ENCODE peak calls at places on chromosomes 11 and 22, in six cellular contexts. One of them, this sample, is unnamed.

GRCh38 chr11:16002942-16003341 is 353.4 kb downstream of the SOX6 start:
- DNase-seq in H1: no peak
- DNase-seq in mesenchymal stem cell: no peak
- DNase-seq in H9: no peak
- DNase-seq in trophoblast cell: no peak
- DNase-seq in IMR-90: no peak
- DNase-seq in this sample: no peak

GRCh38 chr11:113506461-113506860 is 31.3 kb upstream of the DRD2 start:
- DNase-seq in IMR-90: no peak
- DNase-seq in trophoblast cell: no peak
- DNase-seq in mesenchymal stem cell: no peak
- DNase-seq in H9: no peak
- DNase-seq in H1: no peak
- DNase-seq in this sample: no peak

GRCh38 chr11:406796-407650 is 7.8 kb downstream of the SIGIRR start:
- DNase-seq in H9: peak
- DNase-seq in H1: peak
- DNase-seq in mesenchymal stem cell: peak
- DNase-seq in IMR-90: peak
- DNase-seq in trophoblast cell: peak
- DNase-seq in this sample: peak

GRCh38 chr22:46666577-46667244 is 46.5 kb downstream of the GRAMD4 start:
- DNase-seq in H9: no peak
- DNase-seq in mesenchymal stem cell: no peak
- DNase-seq in trophoblast cell: no peak
- DNase-seq in IMR-90: no peak
- DNase-seq in H1: no peak
- DNase-seq in this sample: no peak

GRCh38 chr11:6646631-6647281 is 8.9 kb downstream of the DCHS1 start:
- DNase-seq in IMR-90: peak
- DNase-seq in H9: no peak
- DNase-seq in trophoblast cell: no peak
- DNase-seq in mesenchymal stem cell: peak
- DNase-seq in H1: no peak
- DNase-seq in this sample: no peak

GRCh38 chr11:79691445-79691844 is 250.6 kb upstream of the TENM4 start:
- DNase-seq in mesenchymal stem cell: no peak
- DNase-seq in H9: no peak
- DNase-seq in trophoblast cell: no peak
- DNase-seq in IMR-90: no peak
- DNase-seq in H1: no peak
- DNase-seq in this sample: no peak

GRCh38 chr22:42856865-42857704 is at the start of gene ARFGAP3:
- DNase-seq in H9: peak
- DNase-seq in H1: peak
- DNase-seq in IMR-90: peak
- DNase-seq in trophoblast cell: peak
- DNase-seq in mesenchymal stem cell: peak
- DNase-seq in this sample: peak

GRCh38 chr11:117734596-117734995 is 62.4 kb downstream of the DSCAML1 start:
- DNase-seq in H1: no peak
- DNase-seq in trophoblast cell: no peak
- DNase-seq in mesenchymal stem cell: no peak
- DNase-seq in H9: no peak
- DNase-seq in IMR-90: no peak
- DNase-seq in this sample: no peak

GRCh38 chr11:8699903-8700302 is 17.3 kb downstream of the RPL27A start:
- DNase-seq in H9: peak
- DNase-seq in mesenchymal stem cell: peak
- DNase-seq in H1: no peak
- DNase-seq in IMR-90: peak
- DNase-seq in trophoblast cell: no peak
- DNase-seq in this sample: no peak

GRCh38 chr11:74311352-74311926 is at the start of gene P4HA3:
- DNase-seq in mesenchymal stem cell: peak
- DNase-seq in H1: peak
- DNase-seq in IMR-90: peak
- DNase-seq in trophoblast cell: peak
- DNase-seq in H9: peak
- DNase-seq in this sample: peak

GRCh38 chr11:69487849-69488542 is 6.5 kb downstream of the LINC01488 start:
- DNase-seq in IMR-90: no peak
- DNase-seq in H9: no peak
- DNase-seq in mesenchymal stem cell: no peak
- DNase-seq in H1: no peak
- DNase-seq in trophoblast cell: no peak
- DNase-seq in this sample: no peak

GRCh38 chr11:126992065-126992803 is 8.3 kb downstream of the KIRREL3 start:
- DNase-seq in trophoblast cell: peak
- DNase-seq in IMR-90: peak
- DNase-seq in H1: no peak
- DNase-seq in mesenchymal stem cell: peak
- DNase-seq in H9: no peak
- DNase-seq in this sample: no peak

GRCh38 chr11:119062779-119063178 is 4.8 kb upstream of the VPS11 start:
- DNase-seq in H9: no peak
- DNase-seq in trophoblast cell: no peak
- DNase-seq in H1: no peak
- DNase-seq in IMR-90: peak
- DNase-seq in mesenchymal stem cell: no peak
- DNase-seq in this sample: no peak

GRCh38 chr11:119258180-119258579 is 52.0 kb downstream of the CBL start:
- DNase-seq in mesenchymal stem cell: no peak
- DNase-seq in trophoblast cell: no peak
- DNase-seq in IMR-90: no peak
- DNase-seq in H1: no peak
- DNase-seq in H9: no peak
- DNase-seq in this sample: no peak

GRCh38 chr11:116499396-116500001 is 273.3 kb downstream of the BUD13 start:
- DNase-seq in mesenchymal stem cell: peak
- DNase-seq in trophoblast cell: peak
- DNase-seq in H9: peak
- DNase-seq in H1: peak
- DNase-seq in IMR-90: peak
- DNase-seq in this sample: peak

GRCh38 chr11:64226507-64227051 is 505 bp downstream of the NUDT22 start:
- DNase-seq in IMR-90: no peak
- DNase-seq in H9: peak
- DNase-seq in mesenchymal stem cell: no peak
- DNase-seq in H1: no peak
- DNase-seq in trophoblast cell: no peak
- DNase-seq in this sample: no peak

GRCh38 chr11:898540-899190 is 11.9 kb downstream of the CHID1 start:
- DNase-seq in H9: no peak
- DNase-seq in mesenchymal stem cell: peak
- DNase-seq in IMR-90: no peak
- DNase-seq in trophoblast cell: no peak
- DNase-seq in H1: no peak
- DNase-seq in this sample: no peak

GRCh38 chr11:28107331-28107725 is 628 bp downstream of the KIF18A start:
- DNase-seq in H9: no peak
- DNase-seq in trophoblast cell: no peak
- DNase-seq in H1: no peak
- DNase-seq in IMR-90: peak
- DNase-seq in mesenchymal stem cell: peak
- DNase-seq in this sample: no peak

GRCh38 chr22:24319451-24319850 is 48.8 kb downstream of the SPECC1L start:
- DNase-seq in H1: no peak
- DNase-seq in trophoblast cell: no peak
- DNase-seq in IMR-90: peak
- DNase-seq in H9: no peak
- DNase-seq in mesenchymal stem cell: no peak
- DNase-seq in this sample: no peak

GRCh38 chr11:58691675-58692074 is 40.1 kb downstream of the GLYAT start:
- DNase-seq in H1: no peak
- DNase-seq in trophoblast cell: no peak
- DNase-seq in mesenchymal stem cell: no peak
- DNase-seq in IMR-90: no peak
- DNase-seq in H9: no peak
- DNase-seq in this sample: no peak

GRCh38 chr11:113593698-113594308 is 112.3 kb downstream of the TMPRSS5 start:
- DNase-seq in H9: no peak
- DNase-seq in H1: no peak
- DNase-seq in IMR-90: no peak
- DNase-seq in mesenchymal stem cell: no peak
- DNase-seq in trophoblast cell: no peak
- DNase-seq in this sample: no peak

GRCh38 chr22:47193606-47194316 is 431.3 kb downstream of the TBC1D22A start:
- DNase-seq in H9: no peak
- DNase-seq in IMR-90: no peak
- DNase-seq in mesenchymal stem cell: no peak
- DNase-seq in H1: no peak
- DNase-seq in trophoblast cell: no peak
- DNase-seq in this sample: no peak

GRCh38 chr11:3989891-3990290 is 104.7 kb upstream of the RRM1 start:
- DNase-seq in H1: no peak
- DNase-seq in trophoblast cell: no peak
- DNase-seq in IMR-90: no peak
- DNase-seq in mesenchymal stem cell: no peak
- DNase-seq in H9: no peak
- DNase-seq in this sample: no peak

GRCh38 chr11:70581991-70582885 is 183.9 kb downstream of the CTTN start:
- DNase-seq in IMR-90: no peak
- DNase-seq in mesenchymal stem cell: no peak
- DNase-seq in H9: no peak
- DNase-seq in H1: no peak
- DNase-seq in trophoblast cell: no peak
- DNase-seq in this sample: no peak

GRCh38 chr11:34379539-34379938 is 21.7 kb upstream of the ABTB2 start:
- DNase-seq in trophoblast cell: no peak
- DNase-seq in H9: no peak
- DNase-seq in IMR-90: no peak
- DNase-seq in mesenchymal stem cell: no peak
- DNase-seq in H1: no peak
- DNase-seq in this sample: no peak

GRCh38 chr11:132318421-132319157 is 948.2 kb downstream of the NTM start:
- DNase-seq in H1: no peak
- DNase-seq in trophoblast cell: no peak
- DNase-seq in mesenchymal stem cell: peak
- DNase-seq in IMR-90: peak
- DNase-seq in H9: no peak
- DNase-seq in this sample: no peak

GRCh38 chr11:113447621-113448310 is 27.4 kb downstream of the DRD2 start:
- DNase-seq in mesenchymal stem cell: peak
- DNase-seq in IMR-90: peak
- DNase-seq in H9: no peak
- DNase-seq in trophoblast cell: no peak
- DNase-seq in H1: no peak
- DNase-seq in this sample: no peak

GRCh38 chr11:23288001-23288783 is 427.9 kb upstream of the CCDC179 start:
- DNase-seq in H1: no peak
- DNase-seq in IMR-90: peak
- DNase-seq in mesenchymal stem cell: peak
- DNase-seq in H9: no peak
- DNase-seq in trophoblast cell: no peak
- DNase-seq in this sample: no peak
- H3K14ac ChIP-seq in H1: no peak
- H3K14ac ChIP-seq in IMR-90: no peak
- H3K14ac ChIP-seq in mesenchymal stem cell: no peak
- H3K14ac ChIP-seq in H9: no peak
- H3K14ac ChIP-seq in trophoblast cell: no peak
- H3K14ac ChIP-seq in this sample: no peak

DNA sequence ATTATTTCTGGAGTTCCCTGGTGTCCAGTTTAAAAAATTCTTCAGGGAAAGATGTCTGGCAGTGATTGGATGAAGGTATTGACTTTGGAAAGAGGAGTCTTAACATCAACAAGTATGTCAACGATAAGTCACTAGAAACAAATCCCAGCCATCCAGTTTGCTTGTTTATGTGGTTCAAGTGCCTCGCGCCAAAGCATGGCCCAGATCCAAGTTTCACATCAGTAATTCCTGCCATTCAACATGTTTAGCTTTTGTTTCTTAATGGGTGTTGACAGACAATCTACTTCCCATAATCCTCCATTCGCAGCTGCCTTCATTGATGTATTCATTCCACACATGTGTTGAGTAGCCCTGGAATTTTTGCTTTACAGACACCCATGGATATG is 77.8 kb downstream of the UBASH3B start:
- DNase-seq in H1: no peak
- DNase-seq in H9: no peak
- DNase-seq in mesenchymal stem cell: peak
- DNase-seq in IMR-90: peak
- DNase-seq in trophoblast cell: peak
- DNase-seq in this sample: no peak
- H3K14ac ChIP-seq in H1: no peak
- H3K14ac ChIP-seq in H9: no peak
- H3K14ac ChIP-seq in mesenchymal stem cell: no peak
- H3K14ac ChIP-seq in IMR-90: peak
- H3K14ac ChIP-seq in trophoblast cell: no peak
- H3K14ac ChIP-seq in this sample: no peak

GRCh38 chr22:48715511-48715910 is 1112.2 kb downstream of the BRD1 start:
- DNase-seq in H9: no peak
- DNase-seq in H1: no peak
- DNase-seq in mesenchymal stem cell: no peak
- DNase-seq in trophoblast cell: no peak
- DNase-seq in IMR-90: no peak
- DNase-seq in this sample: no peak

GRCh38 chr22:48711669-48712068 is 1116.0 kb downstream of the BRD1 start:
- DNase-seq in IMR-90: no peak
- DNase-seq in mesenchymal stem cell: no peak
- DNase-seq in H9: no peak
- DNase-seq in H1: no peak
- DNase-seq in trophoblast cell: no peak
- DNase-seq in this sample: no peak

GRCh38 chr22:48712558-48712957 is 1115.1 kb downstream of the BRD1 start:
- DNase-seq in H9: no peak
- DNase-seq in mesenchymal stem cell: no peak
- DNase-seq in IMR-90: no peak
- DNase-seq in trophoblast cell: no peak
- DNase-seq in H1: no peak
- DNase-seq in this sample: no peak

GRCh38 chr22:48714231-48714630 is 1113.4 kb downstream of the BRD1 start:
- DNase-seq in trophoblast cell: no peak
- DNase-seq in H1: no peak
- DNase-seq in mesenchymal stem cell: no peak
- DNase-seq in IMR-90: no peak
- DNase-seq in H9: no peak
- DNase-seq in this sample: no peak

GRCh38 chr22:48713266-48714205 is 1114.1 kb downstream of the BRD1 start:
- DNase-seq in H1: no peak
- DNase-seq in IMR-90: no peak
- DNase-seq in mesenchymal stem cell: no peak
- DNase-seq in H9: no peak
- DNase-seq in trophoblast cell: no peak
- DNase-seq in this sample: no peak
- H3K14ac ChIP-seq in H1: no peak
- H3K14ac ChIP-seq in IMR-90: no peak
- H3K14ac ChIP-seq in mesenchymal stem cell: no peak
- H3K14ac ChIP-seq in H9: no peak
- H3K14ac ChIP-seq in trophoblast cell: no peak
- H3K14ac ChIP-seq in this sample: peak

GRCh38 chr22:36287881-36288515 is 35.1 kb downstream of the APOL1 start:
- DNase-seq in H1: no peak
- DNase-seq in IMR-90: no peak
- DNase-seq in H9: no peak
- DNase-seq in trophoblast cell: no peak
- DNase-seq in mesenchymal stem cell: no peak
- DNase-seq in this sample: no peak
- H3K14ac ChIP-seq in H1: no peak
- H3K14ac ChIP-seq in IMR-90: no peak
- H3K14ac ChIP-seq in H9: no peak
- H3K14ac ChIP-seq in trophoblast cell: no peak
- H3K14ac ChIP-seq in mesenchymal stem cell: no peak
- H3K14ac ChIP-seq in this sample: no peak

GRCh38 chr22:41537203-41537602 is 7.1 kb downstream of the POLR3H start:
- DNase-seq in H9: no peak
- DNase-seq in IMR-90: no peak
- DNase-seq in H1: no peak
- DNase-seq in mesenchymal stem cell: no peak
- DNase-seq in trophoblast cell: no peak
- DNase-seq in this sample: no peak
- H3K14ac ChIP-seq in H9: no peak
- H3K14ac ChIP-seq in IMR-90: no peak
- H3K14ac ChIP-seq in H1: no peak
- H3K14ac ChIP-seq in mesenchymal stem cell: no peak
- H3K14ac ChIP-seq in trophoblast cell: no peak
- H3K14ac ChIP-seq in this sample: no peak